ENCODE peak calls at places on chromosome 3, in nine cellular contexts. One of them, this sample, is unnamed.

GRCh38 chr3:186097663-186098451 is 11.0 kb downstream of the ETV5 start:
- DNase-seq in CD4-positive, alpha-beta memory T cell: no peak
- DNase-seq in heart right ventricle: peak; percentile 40
- DNase-seq in uterus: peak; percentile 28
- DNase-seq in fibroblast of lung: peak; percentile 88
- DNase-seq in tibial nerve: peak; percentile 23
- DNase-seq in tibial artery: peak; percentile 43
- DNase-seq in heart left ventricle: peak; percentile 67
- DNase-seq in body of pancreas: peak; percentile 93
- DNase-seq in this sample: peak; percentile 91

GRCh38 chr3:53850895-53851294 is 4.5 kb downstream of the IL17RB start:
- DNase-seq in CD4-positive, alpha-beta memory T cell: no peak
- DNase-seq in heart right ventricle: no peak
- DNase-seq in uterus: peak; percentile 38
- DNase-seq in fibroblast of lung: peak; percentile 64
- DNase-seq in tibial nerve: no peak
- DNase-seq in tibial artery: no peak
- DNase-seq in heart left ventricle: no peak
- DNase-seq in body of pancreas: peak; percentile 82
- DNase-seq in this sample: no peak

GRCh38 chr3:98692787-98693473 is 70.2 kb upstream of the ST3GAL6 start:
- DNase-seq in CD4-positive, alpha-beta memory T cell: no peak
- DNase-seq in heart right ventricle: no peak
- DNase-seq in uterus: no peak
- DNase-seq in fibroblast of lung: no peak
- DNase-seq in tibial nerve: no peak
- DNase-seq in tibial artery: no peak
- DNase-seq in heart left ventricle: no peak
- DNase-seq in body of pancreas: no peak
- DNase-seq in this sample: no peak

GRCh38 chr3:11060500-11061251 is 68.1 kb downstream of the SLC6A1 start:
- DNase-seq in CD4-positive, alpha-beta memory T cell: peak; percentile 4
- DNase-seq in heart right ventricle: peak; percentile 60
- DNase-seq in uterus: peak; percentile 67
- DNase-seq in fibroblast of lung: peak; percentile 57
- DNase-seq in tibial nerve: peak; percentile 36
- DNase-seq in tibial artery: peak; percentile 38
- DNase-seq in heart left ventricle: peak; percentile 49
- DNase-seq in body of pancreas: peak; percentile 69
- DNase-seq in this sample: peak; percentile 41

GRCh38 chr3:62611541-62612240 is 238.3 kb upstream of the FEZF2 start:
- DNase-seq in CD4-positive, alpha-beta memory T cell: no peak
- DNase-seq in heart right ventricle: no peak
- DNase-seq in uterus: no peak
- DNase-seq in fibroblast of lung: peak; percentile 49
- DNase-seq in tibial nerve: no peak
- DNase-seq in tibial artery: no peak
- DNase-seq in heart left ventricle: no peak
- DNase-seq in body of pancreas: no peak
- DNase-seq in this sample: no peak

GRCh38 chr3:132907293-132907692 is 130.9 kb upstream of the TMEM108 start:
- DNase-seq in CD4-positive, alpha-beta memory T cell: no peak
- DNase-seq in heart right ventricle: no peak
- DNase-seq in uterus: no peak
- DNase-seq in fibroblast of lung: no peak
- DNase-seq in tibial nerve: no peak
- DNase-seq in tibial artery: no peak
- DNase-seq in heart left ventricle: no peak
- DNase-seq in body of pancreas: no peak
- DNase-seq in this sample: no peak

GRCh38 chr3:165642761-165643432 is 194.3 kb downstream of the BCHE start:
- DNase-seq in CD4-positive, alpha-beta memory T cell: no peak
- DNase-seq in heart right ventricle: no peak
- DNase-seq in uterus: peak; percentile 75
- DNase-seq in fibroblast of lung: peak; percentile 98
- DNase-seq in tibial nerve: no peak
- DNase-seq in tibial artery: peak; percentile 45
- DNase-seq in heart left ventricle: no peak
- DNase-seq in body of pancreas: peak; percentile 65
- DNase-seq in this sample: no peak

GRCh38 chr3:179452166-179452544 is 885 bp upstream of the GNB4 start:
- DNase-seq in CD4-positive, alpha-beta memory T cell: no peak
- DNase-seq in heart right ventricle: no peak
- DNase-seq in uterus: no peak
- DNase-seq in fibroblast of lung: peak; percentile 91
- DNase-seq in tibial nerve: no peak
- DNase-seq in tibial artery: no peak
- DNase-seq in heart left ventricle: no peak
- DNase-seq in body of pancreas: no peak
- DNase-seq in this sample: no peak

GRCh38 chr3:14485981-14486380 is 54.2 kb downstream of the GRIP2 start:
- DNase-seq in CD4-positive, alpha-beta memory T cell: no peak
- DNase-seq in heart right ventricle: no peak
- DNase-seq in uterus: no peak
- DNase-seq in fibroblast of lung: no peak
- DNase-seq in tibial nerve: no peak
- DNase-seq in tibial artery: no peak
- DNase-seq in heart left ventricle: no peak
- DNase-seq in body of pancreas: no peak
- DNase-seq in this sample: no peak

GRCh38 chr3:14484741-14485140 is 55.4 kb downstream of the GRIP2 start:
- DNase-seq in CD4-positive, alpha-beta memory T cell: no peak
- DNase-seq in heart right ventricle: no peak
- DNase-seq in uterus: no peak
- DNase-seq in fibroblast of lung: no peak
- DNase-seq in tibial nerve: no peak
- DNase-seq in tibial artery: no peak
- DNase-seq in heart left ventricle: no peak
- DNase-seq in body of pancreas: no peak
- DNase-seq in this sample: no peak

GRCh38 chr3:14487086-14487485 is 53.1 kb downstream of the GRIP2 start:
- DNase-seq in CD4-positive, alpha-beta memory T cell: no peak
- DNase-seq in heart right ventricle: no peak
- DNase-seq in uterus: no peak
- DNase-seq in fibroblast of lung: no peak
- DNase-seq in tibial nerve: no peak
- DNase-seq in tibial artery: no peak
- DNase-seq in heart left ventricle: no peak
- DNase-seq in body of pancreas: no peak
- DNase-seq in this sample: no peak

GRCh38 chr3:14487821-14488220 is 52.3 kb downstream of the GRIP2 start:
- DNase-seq in CD4-positive, alpha-beta memory T cell: no peak
- DNase-seq in heart right ventricle: no peak
- DNase-seq in uterus: no peak
- DNase-seq in fibroblast of lung: no peak
- DNase-seq in tibial nerve: no peak
- DNase-seq in tibial artery: no peak
- DNase-seq in heart left ventricle: no peak
- DNase-seq in body of pancreas: no peak
- DNase-seq in this sample: no peak

GRCh38 chr3:14486460-14486859 is 53.7 kb downstream of the GRIP2 start:
- DNase-seq in CD4-positive, alpha-beta memory T cell: no peak
- DNase-seq in heart right ventricle: no peak
- DNase-seq in uterus: no peak
- DNase-seq in fibroblast of lung: no peak
- DNase-seq in tibial nerve: no peak
- DNase-seq in tibial artery: no peak
- DNase-seq in heart left ventricle: no peak
- DNase-seq in body of pancreas: no peak
- DNase-seq in this sample: no peak
- H3K4me1 ChIP-seq in CD4-positive, alpha-beta memory T cell: no peaks in the 10 kb centered on the region
- H3K4me1 ChIP-seq in heart right ventricle: peaks cover 5% of the 10 kb centered on the region
- H3K4me1 ChIP-seq in uterus: peaks cover 7% of the 10 kb centered on the region
- H3K4me1 ChIP-seq in fibroblast of lung: no peaks in the 10 kb centered on the region
- H3K4me1 ChIP-seq in tibial nerve: peaks cover 10% of the 10 kb centered on the region
- H3K4me1 ChIP-seq in tibial artery: no peaks in the 10 kb centered on the region
- H3K4me1 ChIP-seq in heart left ventricle: no peaks in the 10 kb centered on the region
- H3K4me1 ChIP-seq in body of pancreas: no peaks in the 10 kb centered on the region
- H3K4me1 ChIP-seq in this sample: no peaks in the 10 kb centered on the region

DNA sequence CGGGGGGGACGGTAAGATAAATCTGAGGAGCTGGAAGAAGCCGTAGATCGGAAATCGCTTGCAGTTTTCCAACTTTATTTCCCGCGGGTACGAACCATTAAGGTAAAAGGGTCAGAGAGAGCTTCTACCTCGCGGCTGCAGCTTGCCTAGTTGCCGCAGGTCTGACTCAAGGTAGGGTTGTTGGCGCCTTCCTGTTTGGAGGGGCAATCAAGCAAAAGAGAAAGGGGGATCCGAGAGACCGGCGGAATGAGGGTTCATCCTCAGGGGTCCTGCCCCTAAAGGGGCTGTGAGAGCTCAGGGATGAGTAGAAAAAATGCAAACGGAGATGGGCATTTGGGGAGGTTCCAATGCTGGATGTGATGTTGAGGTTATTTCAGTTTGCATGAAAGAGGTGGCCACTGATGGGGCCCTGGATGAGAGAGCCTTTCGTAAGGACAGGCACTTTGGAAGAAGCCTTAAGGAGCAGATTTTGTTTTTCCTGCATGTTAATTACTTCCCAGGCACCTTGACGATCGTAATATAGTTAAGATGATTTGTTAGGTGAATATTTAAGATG is 265.4 kb downstream of the CGGBP1 start:
- DNase-seq in CD4-positive, alpha-beta memory T cell: no peak
- DNase-seq in heart right ventricle: no peak
- DNase-seq in uterus: no peak
- DNase-seq in fibroblast of lung: no peak
- DNase-seq in tibial nerve: no peak
- DNase-seq in tibial artery: no peak
- DNase-seq in heart left ventricle: no peak
- DNase-seq in body of pancreas: peak; percentile 31
- DNase-seq in this sample: no peak
- H3K4me3 ChIP-seq in CD4-positive, alpha-beta memory T cell: no peak overlapping the region
- H3K4me3 ChIP-seq in heart right ventricle: peak overlapping the region; percentile 21
- H3K4me3 ChIP-seq in uterus: no peak overlapping the region
- H3K4me3 ChIP-seq in fibroblast of lung: no peak overlapping the region
- H3K4me3 ChIP-seq in tibial nerve: peak overlapping the region; percentile 58
- H3K4me3 ChIP-seq in tibial artery: peak overlapping the region; percentile 40
- H3K4me3 ChIP-seq in heart left ventricle: peak overlapping the region; percentile 49
- H3K4me3 ChIP-seq in body of pancreas: no peak overlapping the region
- H3K4me3 ChIP-seq in this sample: no peak overlapping the region

GRCh38 chr3:82261013-82261412 is 499.6 kb upstream of the GBE1 start:
- DNase-seq in CD4-positive, alpha-beta memory T cell: no peak
- DNase-seq in heart right ventricle: no peak
- DNase-seq in uterus: no peak
- DNase-seq in fibroblast of lung: no peak
- DNase-seq in tibial nerve: no peak
- DNase-seq in tibial artery: no peak
- DNase-seq in heart left ventricle: no peak
- DNase-seq in body of pancreas: no peak
- DNase-seq in this sample: no peak

GRCh38 chr3:82265747-82266146 is 504.3 kb upstream of the GBE1 start:
- DNase-seq in CD4-positive, alpha-beta memory T cell: no peak
- DNase-seq in heart right ventricle: no peak
- DNase-seq in uterus: no peak
- DNase-seq in fibroblast of lung: no peak
- DNase-seq in tibial nerve: no peak
- DNase-seq in tibial artery: no peak
- DNase-seq in heart left ventricle: no peak
- DNase-seq in body of pancreas: no peak
- DNase-seq in this sample: no peak

GRCh38 chr3:82261637-82262036 is 500.2 kb upstream of the GBE1 start:
- DNase-seq in CD4-positive, alpha-beta memory T cell: no peak
- DNase-seq in heart right ventricle: no peak
- DNase-seq in uterus: no peak
- DNase-seq in fibroblast of lung: no peak
- DNase-seq in tibial nerve: no peak
- DNase-seq in tibial artery: no peak
- DNase-seq in heart left ventricle: no peak
- DNase-seq in body of pancreas: no peak
- DNase-seq in this sample: no peak

GRCh38 chr3:82262193-82262592 is 500.7 kb upstream of the GBE1 start:
- DNase-seq in CD4-positive, alpha-beta memory T cell: no peak
- DNase-seq in heart right ventricle: no peak
- DNase-seq in uterus: no peak
- DNase-seq in fibroblast of lung: no peak
- DNase-seq in tibial nerve: no peak
- DNase-seq in tibial artery: no peak
- DNase-seq in heart left ventricle: no peak
- DNase-seq in body of pancreas: no peak
- DNase-seq in this sample: no peak

DNA sequence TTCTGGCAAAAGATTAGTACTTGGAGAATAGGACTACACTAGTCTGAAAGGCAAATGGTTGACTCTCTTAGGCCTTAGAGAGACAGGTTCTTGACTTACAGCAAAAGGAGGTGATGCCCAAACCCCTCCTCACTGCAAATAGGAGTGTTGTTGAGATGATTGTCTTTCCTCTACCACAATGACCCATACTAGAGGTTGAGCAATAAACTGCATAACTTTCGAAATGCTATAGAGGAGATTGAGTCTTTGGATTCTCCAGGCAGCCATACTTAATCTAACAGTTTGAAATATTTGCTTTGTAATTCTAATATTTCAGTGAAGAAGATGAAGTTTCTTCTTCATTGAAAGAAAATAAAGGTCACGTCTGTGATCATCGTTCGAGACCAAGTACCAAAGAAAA is 498.5 kb upstream of the GBE1 start:
- DNase-seq in CD4-positive, alpha-beta memory T cell: no peak
- DNase-seq in heart right ventricle: no peak
- DNase-seq in uterus: no peak
- DNase-seq in fibroblast of lung: no peak
- DNase-seq in tibial nerve: no peak
- DNase-seq in tibial artery: no peak
- DNase-seq in heart left ventricle: no peak
- DNase-seq in body of pancreas: no peak
- DNase-seq in this sample: no peak
- H3K4me1 ChIP-seq in CD4-positive, alpha-beta memory T cell: no peaks in the 10 kb centered on the region
- H3K4me1 ChIP-seq in heart right ventricle: no peaks in the 10 kb centered on the region
- H3K4me1 ChIP-seq in uterus: no peaks in the 10 kb centered on the region
- H3K4me1 ChIP-seq in fibroblast of lung: no peaks in the 10 kb centered on the region
- H3K4me1 ChIP-seq in tibial nerve: no peaks in the 10 kb centered on the region
- H3K4me1 ChIP-seq in tibial artery: no peaks in the 10 kb centered on the region
- H3K4me1 ChIP-seq in heart left ventricle: no peaks in the 10 kb centered on the region
- H3K4me1 ChIP-seq in body of pancreas: no peaks in the 10 kb centered on the region
- H3K4me1 ChIP-seq in this sample: no peaks in the 10 kb centered on the region

GRCh38 chr3:23945653-23945902 is 492 bp downstream of the NR1D2 start:
- DNase-seq in CD4-positive, alpha-beta memory T cell: no peak
- DNase-seq in heart right ventricle: no peak
- DNase-seq in uterus: no peak
- DNase-seq in fibroblast of lung: no peak
- DNase-seq in tibial nerve: no peak
- DNase-seq in tibial artery: no peak
- DNase-seq in heart left ventricle: no peak
- DNase-seq in body of pancreas: no peak
- DNase-seq in this sample: no peak
- H3K4me3 ChIP-seq in CD4-positive, alpha-beta memory T cell: no peak overlapping the region
- H3K4me3 ChIP-seq in heart right ventricle: peak overlapping the region; percentile 96
- H3K4me3 ChIP-seq in uterus: peak overlapping the region; percentile 67
- H3K4me3 ChIP-seq in fibroblast of lung: peak overlapping the region; percentile 57
- H3K4me3 ChIP-seq in tibial nerve: peak overlapping the region; percentile 94
- H3K4me3 ChIP-seq in tibial artery: peak overlapping the region; percentile 92
- H3K4me3 ChIP-seq in heart left ventricle: peak overlapping the region; percentile 71
- H3K4me3 ChIP-seq in body of pancreas: no peak overlapping the region
- H3K4me3 ChIP-seq in this sample: peak overlapping the region; percentile 61

This sample was measured in Caco-2.